ENCODE peak calls at places on chromosomes 7 and 10, in five cellular contexts. C is IMR-90, A is tibial nerve, O is RWPE2, T is psoas muscle. I is an unnamed sample.

GRCh38 chr10:470339-471003 is 219.0 kb downstream of the DIP2C start:
- DNase-seq in C (no peak), A (no peak), O (no peak), T (no peak), I (no peak)

GRCh38 chr10:74598891-74599566 is 227.4 kb upstream of the KAT6B start:
- DNase-seq in C (peak; percentile 47), A (no peak), O (no peak), T (no peak), I (no peak)

GRCh38 chr7:98872328-98872924 is 2.6 kb upstream of the TMEM130 start:
- DNase-seq in C (no peak), A (no peak), O (no peak), T (no peak), I (no peak)

GRCh38 chr10:5665380-5666323 is 743 bp downstream of the ASB13 start:
- DNase-seq in C (no peak), A (no peak), O (no peak), T (peak; percentile 44), I (peak; percentile 26)

GRCh38 chr7:22380333-22380732 is 23.4 kb upstream of the RAPGEF5 start:
- DNase-seq in C (no peak), A (no peak), O (no peak), T (no peak), I (no peak)

GRCh38 chr7:101216001-101216859 is 1.2 kb downstream of the PLOD3 start:
- DNase-seq in C (peak; percentile 14), A (peak; percentile 17), O (no peak), T (no peak), I (no peak)

GRCh38 chr10:16768702-16769101 is 48.5 kb downstream of the RSU1 start:
- DNase-seq in C (no peak), A (no peak), O (no peak), T (no peak), I (no peak)

GRCh38 chr10:78684954-78685353 is 383.8 kb upstream of the ZMIZ1 start:
- DNase-seq in C (no peak), A (no peak), O (no peak), T (no peak), I (no peak)

GRCh38 chr10:122953827-122954730 is at the start of gene C10orf88:
- DNase-seq in C (peak; percentile 99), A (peak; percentile 89), O (peak; percentile 97), T (peak; percentile 98), I (peak; percentile 98)

GRCh38 chr10:90193240-90193985 is 492.0 kb downstream of the KIF20B start:
- DNase-seq in C (peak; percentile 43), A (no peak), O (no peak), T (no peak), I (no peak)

GRCh38 chr10:17673517-17674051 is 29.6 kb downstream of the STAM start:
- DNase-seq in C (peak; percentile 95), A (no peak), O (peak; percentile 77), T (no peak), I (no peak)

GRCh38 chr7:37633048-37633447 is 50.5 kb upstream of the GPR141 start:
- DNase-seq in C (no peak), A (no peak), O (no peak), T (no peak), I (no peak)

GRCh38 chr10:110432814-110433565 is 64.7 kb upstream of the DUSP5 start:
- DNase-seq in C (no peak), A (no peak), O (no peak), T (no peak), I (no peak)

GRCh38 chr10:77602231-77602912 is 35.2 kb downstream of the KCNMA1 start:
- DNase-seq in C (peak; percentile 89), A (no peak), O (no peak), T (no peak), I (no peak)

GRCh38 chr10:30390207-30390606 is 41.1 kb upstream of the MTPAP start:
- DNase-seq in C (no peak), A (no peak), O (no peak), T (no peak), I (no peak)

GRCh38 chr10:91567815-91568214 is 65.1 kb downstream of the PPP1R3C start:
- DNase-seq in C (no peak), A (no peak), O (no peak), T (no peak), I (no peak)

GRCh38 chr10:54065106-54065505 is 735.9 kb downstream of the PCDH15 start:
- DNase-seq in C (no peak), A (no peak), O (no peak), T (no peak), I (no peak)

GRCh38 chr7:38163671-38164070 is 14.4 kb upstream of the STARD3NL start:
- DNase-seq in C (no peak), A (no peak), O (no peak), T (no peak), I (no peak)

GRCh38 chr7:55463863-55464262 is 98.7 kb downstream of the LANCL2 start:
- DNase-seq in C (no peak), A (no peak), O (no peak), T (no peak), I (no peak)

GRCh38 chr10:48247680-48248079 is 26.8 kb downstream of the FRMPD2 start:
- DNase-seq in C (no peak), A (no peak), O (no peak), T (no peak), I (no peak)

GRCh38 chr10:63434866-63435854 is 30.6 kb downstream of the JMJD1C start:
- DNase-seq in C (no peak), A (no peak), O (no peak), T (no peak), I (no peak)

GRCh38 chr10:4546931-4547330 is 279.1 kb upstream of the AKR1E2 start:
- DNase-seq in C (no peak), A (no peak), O (no peak), T (no peak), I (no peak)

GRCh38 chr10:89535185-89536012 is at the start of gene SLC16A12:
- DNase-seq in C (no peak), A (no peak), O (no peak), T (peak; percentile 23), I (peak; percentile 56)

GRCh38 chr7:207418-208127 is 15.2 kb downstream of the FAM20C start:
- DNase-seq in C (no peak), A (no peak), O (no peak), T (no peak), I (no peak)

GRCh38 chr7:73567140-73567539 is 9.7 kb upstream of the BCL7B start:
- DNase-seq in C (no peak), A (no peak), O (no peak), T (no peak), I (no peak)

GRCh38 chr7:73570521-73570920 is 7.9 kb downstream of the TBL2 start:
- DNase-seq in C (no peak), A (no peak), O (no peak), T (no peak), I (peak; percentile 70)

GRCh38 chr7:73569042-73569608 is 9.3 kb downstream of the TBL2 start:
- DNase-seq in C (no peak), A (no peak), O (no peak), T (no peak), I (no peak)

GRCh38 chr7:73567701-73568685 is 10.4 kb downstream of the TBL2 start:
- DNase-seq in C (no peak), A (no peak), O (no peak), T (no peak), I (no peak)

DNA sequence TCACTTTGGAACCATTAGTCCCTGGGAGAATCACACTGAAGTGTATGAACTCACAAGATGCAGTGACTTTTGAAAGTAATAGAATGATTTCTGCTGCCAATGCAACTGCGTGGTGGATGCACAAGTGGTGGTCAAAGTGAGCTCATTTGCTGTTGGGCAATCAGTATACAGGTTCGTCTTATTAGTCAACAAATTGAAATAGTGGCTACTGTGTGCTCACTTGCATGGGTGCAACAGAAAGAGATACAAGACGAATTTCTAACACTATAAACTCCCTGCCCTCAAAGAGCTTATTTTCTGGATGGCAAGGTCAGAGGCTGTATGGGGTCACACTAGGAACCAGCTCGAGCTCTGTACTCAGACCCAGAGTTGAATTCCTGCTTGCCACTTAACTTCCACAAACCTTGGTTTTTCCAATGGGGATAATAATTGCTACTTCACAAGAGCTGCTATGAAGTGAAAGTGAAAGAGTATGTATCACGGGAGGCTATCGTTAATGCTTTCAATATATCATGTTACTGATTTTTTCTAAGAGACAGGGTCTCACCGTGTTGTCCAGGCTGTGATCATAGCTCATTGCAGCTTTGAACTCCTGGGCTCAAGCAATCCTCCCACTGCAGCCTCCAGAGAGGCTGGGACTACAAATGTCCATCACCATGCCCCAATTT is 8.3 kb upstream of the BCL7B start:
- DNase-seq in C (no peak), A (no peak), O (no peak), T (no peak), I (no peak)
- H3K4me3 ChIP-seq in C (no peak overlapping the region), A (no peak overlapping the region), O (no peak overlapping the region), T (peak overlapping the region; percentile 36), I (no peak overlapping the region)

DNA sequence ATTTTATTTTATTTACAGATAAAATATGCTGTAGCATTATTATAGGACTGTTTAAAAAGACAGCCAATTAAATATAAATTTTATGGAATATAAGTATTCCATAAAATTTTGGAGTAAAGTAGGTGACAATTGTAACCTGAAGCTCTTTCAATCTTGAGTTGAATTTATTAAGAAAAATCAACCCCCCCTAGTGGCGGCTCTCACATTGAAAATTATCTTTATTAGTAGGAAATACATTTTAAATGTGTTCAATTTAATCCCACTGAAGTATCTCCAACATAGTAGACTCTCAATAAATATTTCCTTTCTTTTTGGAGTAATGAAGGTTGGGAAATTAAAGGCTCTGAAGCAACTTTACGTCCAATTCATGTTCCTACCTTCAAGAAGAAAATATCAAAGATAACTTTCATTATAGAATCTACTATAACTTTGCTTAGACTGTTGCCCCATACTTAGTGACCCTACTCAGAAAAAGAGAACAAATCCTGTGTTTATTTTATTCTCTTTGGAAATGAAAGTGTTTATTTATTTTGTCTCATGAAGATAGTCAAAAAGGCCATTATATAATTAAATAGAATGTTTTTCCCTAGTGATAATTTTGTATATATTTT is 3.1 kb downstream of the AHR start:
- DNase-seq in C (peak; percentile 43), A (peak; percentile 91), O (no peak), T (no peak), I (peak; percentile 9)
- H3K4me3 ChIP-seq in C (no peak overlapping the region), A (peak overlapping the region; percentile 90), O (peak overlapping the region; percentile 77), T (peak overlapping the region; percentile 81), I (no peak overlapping the region)

DNA sequence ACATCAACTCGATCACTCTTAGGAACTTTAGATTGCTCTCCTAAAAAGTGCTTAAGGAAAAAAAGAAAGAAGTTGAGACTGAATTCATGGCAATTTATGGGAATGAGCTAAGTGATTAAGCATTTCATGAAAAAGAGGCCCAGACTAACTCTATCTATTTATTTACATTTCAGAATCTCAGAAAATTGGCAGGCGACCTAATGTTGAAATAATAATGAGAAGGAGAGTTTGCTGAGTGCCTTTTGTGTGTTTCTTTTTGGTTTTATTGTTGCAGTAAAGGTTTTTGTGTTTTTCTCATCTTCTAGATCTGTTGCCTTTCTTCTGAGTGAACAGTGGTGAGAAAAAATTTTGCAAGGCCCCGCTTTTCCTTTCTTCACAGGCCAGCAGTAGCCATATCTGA is 3.8 kb downstream of the GRK5 start:
- DNase-seq in C (peak; percentile 90), A (no peak), O (no peak), T (no peak), I (no peak)
- H3K4me3 ChIP-seq in C (no peak overlapping the region), A (no peak overlapping the region), O (no peak overlapping the region), T (no peak overlapping the region), I (no peak overlapping the region)

DNA sequence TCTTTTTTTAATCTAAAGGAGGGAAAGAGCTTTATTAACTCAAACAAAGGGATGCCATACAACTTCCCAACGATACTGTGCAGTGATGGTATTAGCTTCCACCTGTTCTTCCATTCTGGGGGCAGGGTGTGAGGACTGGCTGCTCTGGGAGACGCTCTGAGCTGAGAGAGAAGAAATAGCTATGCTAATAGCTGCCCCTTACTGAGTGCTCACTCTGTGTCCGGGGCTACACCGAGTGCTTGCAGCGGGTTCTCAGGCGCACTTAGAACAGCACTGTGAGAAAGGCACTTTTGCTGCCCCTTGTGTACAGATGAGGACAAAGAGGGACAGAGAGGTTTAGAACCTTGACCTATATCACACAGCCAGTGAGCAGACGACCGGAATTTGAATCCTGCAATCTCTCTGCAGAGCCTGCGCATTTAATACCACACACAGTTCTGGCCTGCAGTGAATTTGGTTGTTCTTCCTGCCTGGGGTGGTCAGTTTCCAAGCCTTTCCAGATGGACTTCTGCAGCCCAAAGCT is 142.2 kb downstream of the PLPP4 start:
- DNase-seq in C (no peak), A (no peak), O (no peak), T (no peak), I (no peak)
- H3K4me3 ChIP-seq in C (no peak overlapping the region), A (no peak overlapping the region), O (no peak overlapping the region), T (no peak overlapping the region), I (no peak overlapping the region)

I was measured in pancreas.